ENCODE peak calls at places on chromosomes 16 and 17, in seven cellular contexts. Q, X, I, P, V, Y and J are unnamed samples.
A peak's percentile ranks its signal among the peaks of the same experiment; 100 is the strongest.

GRCh38 chr17:27565874-27566672 is 64.9 kb upstream of the LGALS9 start:
- DNase-seq in Y (no peak), P (no peak), V (no peak), X (no peak), Q (no peak), I (no peak), J (no peak)

GRCh38 chr17:67800495-67800928 is 24.8 kb upstream of the BPTF start:
- DNase-seq in Q (no peak), Y (peak; percentile 42), V (peak; percentile 10), X (peak; percentile 20), P (no peak), I (peak; percentile 84), J (peak; percentile 93)

GRCh38 chr17:28710948-28711722 is 553 bp downstream of the PROCA1 start:
- DNase-seq in Q (peak; percentile 79), P (peak; percentile 23), I (peak; percentile 90), V (peak; percentile 87), Y (peak; percentile 60), X (peak; percentile 70), J (peak; percentile 97)

GRCh38 chr16:51184702-51185433 is 33.8 kb upstream of the SALL1 start:
- DNase-seq in P (no peak), V (no peak), Q (no peak), X (no peak), I (no peak), Y (no peak), J (no peak)

GRCh38 chr16:84061236-84061830 is 18.7 kb upstream of the SLC38A8 start:
- DNase-seq in Q (no peak), V (no peak), P (no peak), X (no peak), Y (no peak), I (no peak), J (no peak)

GRCh38 chr17:14813649-14814048 is 451.5 kb downstream of the PMP22 start:
- DNase-seq in I (no peak), Y (no peak), Q (peak; percentile 1), X (no peak), V (no peak), P (no peak), J (no peak)

GRCh38 chr17:35214192-35214591 is 20.0 kb upstream of the SLC35G3 start:
- DNase-seq in Y (no peak), X (no peak), V (no peak), Q (no peak), P (no peak), I (no peak), J (no peak)

GRCh38 chr17:14301761-14302401 is 1.0 kb downstream of the HS3ST3B1 start:
- DNase-seq in I (peak; percentile 63), V (no peak), Y (no peak), P (no peak), Q (peak; percentile 31), X (no peak), J (peak; percentile 90)

GRCh38 chr17:60610481-60610880 is 10.5 kb downstream of the PPM1D start:
- DNase-seq in Y (no peak), X (no peak), P (no peak), V (no peak), Q (peak; percentile 22), I (peak; percentile 35), J (no peak)

GRCh38 chr17:74042744-74043486 is 160.6 kb upstream of the RPL38 start:
- DNase-seq in Q (no peak), V (no peak), P (no peak), I (peak; percentile 4), Y (no peak), X (no peak), J (peak; percentile 76)